ENCODE peak calls at places on chromosomes 6 and 20, in nine cellular contexts. One of them, this sample, is unnamed.

GRCh38 chr6:90219168-90219985 is 77.3 kb downstream of the BACH2 start:
- DNase-seq in BJ: peak
- DNase-seq in cardiac fibroblast: peak
- DNase-seq in CD4-positive, CD25-positive, alpha-beta regulatory T cell: no peak
- DNase-seq in H7: no peak
- DNase-seq in CD8-positive, alpha-beta memory T cell: no peak
- DNase-seq in A549: no peak
- DNase-seq in DND-41: peak
- DNase-seq in CD8-positive, alpha-beta T cell: no peak
- DNase-seq in this sample: peak

GRCh38 chr6:37083243-37084138 is 78.0 kb downstream of the FGD2 start:
- DNase-seq in CD8-positive, alpha-beta memory T cell: no peak
- DNase-seq in CD4-positive, CD25-positive, alpha-beta regulatory T cell: no peak
- DNase-seq in DND-41: no peak
- DNase-seq in H7: no peak
- DNase-seq in CD8-positive, alpha-beta T cell: no peak
- DNase-seq in A549: no peak
- DNase-seq in cardiac fibroblast: peak
- DNase-seq in BJ: peak
- DNase-seq in this sample: no peak

GRCh38 chr6:53799340-53799739 is 4.5 kb downstream of the LRRC1 start:
- DNase-seq in CD4-positive, CD25-positive, alpha-beta regulatory T cell: no peak
- DNase-seq in BJ: no peak
- DNase-seq in H7: no peak
- DNase-seq in cardiac fibroblast: no peak
- DNase-seq in DND-41: no peak
- DNase-seq in A549: no peak
- DNase-seq in CD8-positive, alpha-beta memory T cell: no peak
- DNase-seq in CD8-positive, alpha-beta T cell: no peak
- DNase-seq in this sample: no peak

GRCh38 chr6:20173833-20174796 is 38.2 kb downstream of the MBOAT1 start:
- DNase-seq in A549: no peak
- DNase-seq in cardiac fibroblast: no peak
- DNase-seq in CD8-positive, alpha-beta memory T cell: no peak
- DNase-seq in CD8-positive, alpha-beta T cell: no peak
- DNase-seq in H7: no peak
- DNase-seq in BJ: no peak
- DNase-seq in DND-41: peak
- DNase-seq in CD4-positive, CD25-positive, alpha-beta regulatory T cell: peak
- DNase-seq in this sample: no peak

GRCh38 chr6:110528051-110528929 is 51.9 kb upstream of the SLC22A16 start:
- DNase-seq in cardiac fibroblast: peak
- DNase-seq in CD4-positive, CD25-positive, alpha-beta regulatory T cell: peak
- DNase-seq in CD8-positive, alpha-beta T cell: peak
- DNase-seq in CD8-positive, alpha-beta memory T cell: peak
- DNase-seq in BJ: peak
- DNase-seq in DND-41: peak
- DNase-seq in A549: peak
- DNase-seq in H7: peak
- DNase-seq in this sample: peak

GRCh38 chr20:1809121-1809520 is 86.1 kb upstream of the SIRPA start:
- DNase-seq in CD8-positive, alpha-beta memory T cell: no peak
- DNase-seq in BJ: peak
- DNase-seq in CD8-positive, alpha-beta T cell: no peak
- DNase-seq in H7: no peak
- DNase-seq in CD4-positive, CD25-positive, alpha-beta regulatory T cell: no peak
- DNase-seq in cardiac fibroblast: peak
- DNase-seq in A549: peak
- DNase-seq in DND-41: no peak
- DNase-seq in this sample: no peak

GRCh38 chr6:31922942-31923341 is 4.6 kb upstream of the C2 start:
- DNase-seq in CD8-positive, alpha-beta memory T cell: no peak
- DNase-seq in CD8-positive, alpha-beta T cell: no peak
- DNase-seq in cardiac fibroblast: no peak
- DNase-seq in DND-41: peak
- DNase-seq in CD4-positive, CD25-positive, alpha-beta regulatory T cell: peak
- DNase-seq in A549: no peak
- DNase-seq in BJ: no peak
- DNase-seq in H7: peak
- DNase-seq in this sample: no peak

GRCh38 chr6:108277831-108278230 is 17.0 kb upstream of the SNX3 start:
- DNase-seq in cardiac fibroblast: no peak
- DNase-seq in DND-41: no peak
- DNase-seq in A549: no peak
- DNase-seq in CD8-positive, alpha-beta memory T cell: no peak
- DNase-seq in H7: no peak
- DNase-seq in CD8-positive, alpha-beta T cell: no peak
- DNase-seq in BJ: no peak
- DNase-seq in CD4-positive, CD25-positive, alpha-beta regulatory T cell: no peak
- DNase-seq in this sample: no peak

GRCh38 chr20:1868856-1869255 is 26.4 kb upstream of the SIRPA start:
- DNase-seq in H7: no peak
- DNase-seq in cardiac fibroblast: peak
- DNase-seq in CD4-positive, CD25-positive, alpha-beta regulatory T cell: no peak
- DNase-seq in DND-41: no peak
- DNase-seq in CD8-positive, alpha-beta T cell: no peak
- DNase-seq in BJ: no peak
- DNase-seq in A549: no peak
- DNase-seq in CD8-positive, alpha-beta memory T cell: no peak
- DNase-seq in this sample: no peak

GRCh38 chr6:12927746-12928145 is 211.2 kb downstream of the PHACTR1 start:
- DNase-seq in CD4-positive, CD25-positive, alpha-beta regulatory T cell: no peak
- DNase-seq in A549: no peak
- DNase-seq in H7: no peak
- DNase-seq in DND-41: no peak
- DNase-seq in BJ: no peak
- DNase-seq in CD8-positive, alpha-beta T cell: no peak
- DNase-seq in cardiac fibroblast: no peak
- DNase-seq in CD8-positive, alpha-beta memory T cell: no peak
- DNase-seq in this sample: no peak

GRCh38 chr6:154383273-154383672 is 26.7 kb upstream of the IPCEF1 start:
- DNase-seq in A549: no peak
- DNase-seq in CD8-positive, alpha-beta T cell: no peak
- DNase-seq in H7: no peak
- DNase-seq in cardiac fibroblast: no peak
- DNase-seq in DND-41: no peak
- DNase-seq in BJ: no peak
- DNase-seq in CD4-positive, CD25-positive, alpha-beta regulatory T cell: no peak
- DNase-seq in CD8-positive, alpha-beta memory T cell: no peak
- DNase-seq in this sample: no peak

GRCh38 chr6:80742481-80742880 is 636.0 kb downstream of the BCKDHB start:
- DNase-seq in H7: no peak
- DNase-seq in CD8-positive, alpha-beta T cell: no peak
- DNase-seq in CD8-positive, alpha-beta memory T cell: no peak
- DNase-seq in BJ: no peak
- DNase-seq in DND-41: peak
- DNase-seq in cardiac fibroblast: peak
- DNase-seq in CD4-positive, CD25-positive, alpha-beta regulatory T cell: no peak
- DNase-seq in A549: no peak
- DNase-seq in this sample: peak

GRCh38 chr6:7894272-7895124 is 16.1 kb downstream of the TXNDC5 start:
- DNase-seq in cardiac fibroblast: no peak
- DNase-seq in DND-41: no peak
- DNase-seq in CD8-positive, alpha-beta T cell: no peak
- DNase-seq in A549: no peak
- DNase-seq in CD4-positive, CD25-positive, alpha-beta regulatory T cell: no peak
- DNase-seq in H7: no peak
- DNase-seq in CD8-positive, alpha-beta memory T cell: no peak
- DNase-seq in BJ: no peak
- DNase-seq in this sample: no peak

GRCh38 chr6:137341721-137342195 is 122.6 kb upstream of the IFNGR1 start:
- DNase-seq in cardiac fibroblast: peak
- DNase-seq in CD8-positive, alpha-beta memory T cell: peak
- DNase-seq in DND-41: peak
- DNase-seq in CD8-positive, alpha-beta T cell: peak
- DNase-seq in CD4-positive, CD25-positive, alpha-beta regulatory T cell: peak
- DNase-seq in BJ: no peak
- DNase-seq in A549: peak
- DNase-seq in H7: peak
- DNase-seq in this sample: no peak

GRCh38 chr6:24686408-24686807 is 19.5 kb downstream of the ACOT13 start:
- DNase-seq in CD8-positive, alpha-beta memory T cell: no peak
- DNase-seq in CD8-positive, alpha-beta T cell: no peak
- DNase-seq in CD4-positive, CD25-positive, alpha-beta regulatory T cell: no peak
- DNase-seq in H7: no peak
- DNase-seq in DND-41: no peak
- DNase-seq in cardiac fibroblast: no peak
- DNase-seq in A549: no peak
- DNase-seq in BJ: no peak
- DNase-seq in this sample: no peak

GRCh38 chr20:58753267-58753928 is 60.8 kb downstream of the NPEPL1 start:
- DNase-seq in A549: no peak
- DNase-seq in BJ: no peak
- DNase-seq in CD8-positive, alpha-beta T cell: no peak
- DNase-seq in CD4-positive, CD25-positive, alpha-beta regulatory T cell: no peak
- DNase-seq in H7: peak
- DNase-seq in DND-41: no peak
- DNase-seq in cardiac fibroblast: no peak
- DNase-seq in CD8-positive, alpha-beta memory T cell: no peak
- DNase-seq in this sample: no peak

GRCh38 chr6:142871910-142872331 is 73.1 kb downstream of the HIVEP2 start:
- DNase-seq in CD4-positive, CD25-positive, alpha-beta regulatory T cell: peak
- DNase-seq in cardiac fibroblast: peak
- DNase-seq in CD8-positive, alpha-beta memory T cell: peak
- DNase-seq in A549: no peak
- DNase-seq in DND-41: peak
- DNase-seq in CD8-positive, alpha-beta T cell: peak
- DNase-seq in BJ: peak
- DNase-seq in H7: no peak
- DNase-seq in this sample: peak

GRCh38 chr6:155628315-155628714 is 172.7 kb upstream of the NOX3 start:
- DNase-seq in BJ: no peak
- DNase-seq in DND-41: no peak
- DNase-seq in CD4-positive, CD25-positive, alpha-beta regulatory T cell: peak
- DNase-seq in H7: no peak
- DNase-seq in cardiac fibroblast: no peak
- DNase-seq in CD8-positive, alpha-beta memory T cell: no peak
- DNase-seq in A549: no peak
- DNase-seq in CD8-positive, alpha-beta T cell: no peak
- DNase-seq in this sample: no peak

GRCh38 chr6:139640453-139640852 is 266.0 kb upstream of the CITED2 start:
- DNase-seq in CD4-positive, CD25-positive, alpha-beta regulatory T cell: no peak
- DNase-seq in CD8-positive, alpha-beta T cell: no peak
- DNase-seq in DND-41: no peak
- DNase-seq in CD8-positive, alpha-beta memory T cell: no peak
- DNase-seq in H7: no peak
- DNase-seq in cardiac fibroblast: no peak
- DNase-seq in BJ: no peak
- DNase-seq in A549: no peak
- DNase-seq in this sample: no peak

DNA sequence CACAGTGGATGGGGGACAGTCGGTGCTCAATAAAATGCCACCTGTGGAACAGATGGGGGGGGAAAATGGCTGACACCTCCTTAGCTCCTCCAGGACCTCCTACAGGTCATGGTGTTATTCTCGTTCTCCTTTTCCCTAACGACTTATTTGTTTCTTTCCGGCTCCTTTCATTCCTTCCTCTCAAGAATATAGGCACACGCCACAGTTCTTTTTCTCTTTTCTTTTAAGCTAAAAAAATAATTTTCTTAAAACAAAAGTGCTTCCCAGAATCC is 1.4 kb upstream of the RNASET2 start:
- DNase-seq in CD8-positive, alpha-beta memory T cell: no peak
- DNase-seq in CD8-positive, alpha-beta T cell: no peak
- DNase-seq in CD4-positive, CD25-positive, alpha-beta regulatory T cell: no peak
- DNase-seq in H7: no peak
- DNase-seq in DND-41: no peak
- DNase-seq in cardiac fibroblast: no peak
- DNase-seq in BJ: no peak
- DNase-seq in A549: no peak
- DNase-seq in this sample: no peak
- H3K4me3 ChIP-seq in CD8-positive, alpha-beta memory T cell: peak
- H3K4me3 ChIP-seq in CD8-positive, alpha-beta T cell: peak
- H3K4me3 ChIP-seq in CD4-positive, CD25-positive, alpha-beta regulatory T cell: peak
- H3K4me3 ChIP-seq in H7: no peak
- H3K4me3 ChIP-seq in DND-41: no peak
- H3K4me3 ChIP-seq in cardiac fibroblast: no peak
- H3K4me3 ChIP-seq in BJ: no peak
- H3K4me3 ChIP-seq in A549: no peak
- H3K4me3 ChIP-seq in this sample: no peak

GRCh38 chr6:30727920-30728605 is 7.9 kb downstream of the TUBB start:
- DNase-seq in DND-41: peak
- DNase-seq in CD8-positive, alpha-beta T cell: no peak
- DNase-seq in CD4-positive, CD25-positive, alpha-beta regulatory T cell: no peak
- DNase-seq in H7: peak
- DNase-seq in CD8-positive, alpha-beta memory T cell: no peak
- DNase-seq in cardiac fibroblast: peak
- DNase-seq in BJ: no peak
- DNase-seq in A549: no peak
- DNase-seq in this sample: no peak
- H3K4me3 ChIP-seq in DND-41: no peak
- H3K4me3 ChIP-seq in CD8-positive, alpha-beta T cell: no peak
- H3K4me3 ChIP-seq in CD4-positive, CD25-positive, alpha-beta regulatory T cell: no peak
- H3K4me3 ChIP-seq in H7: no peak
- H3K4me3 ChIP-seq in CD8-positive, alpha-beta memory T cell: no peak
- H3K4me3 ChIP-seq in cardiac fibroblast: no peak
- H3K4me3 ChIP-seq in BJ: no peak
- H3K4me3 ChIP-seq in A549: no peak
- H3K4me3 ChIP-seq in this sample: no peak

GRCh38 chr20:19658137-19658536 is 99.9 kb upstream of the RIN2 start:
- DNase-seq in H7: no peak
- DNase-seq in CD8-positive, alpha-beta memory T cell: no peak
- DNase-seq in BJ: no peak
- DNase-seq in DND-41: no peak
- DNase-seq in CD4-positive, CD25-positive, alpha-beta regulatory T cell: no peak
- DNase-seq in CD8-positive, alpha-beta T cell: no peak
- DNase-seq in A549: no peak
- DNase-seq in cardiac fibroblast: no peak
- DNase-seq in this sample: no peak
- H3K4me3 ChIP-seq in H7: no peak
- H3K4me3 ChIP-seq in CD8-positive, alpha-beta memory T cell: no peak
- H3K4me3 ChIP-seq in BJ: no peak
- H3K4me3 ChIP-seq in DND-41: no peak
- H3K4me3 ChIP-seq in CD4-positive, CD25-positive, alpha-beta regulatory T cell: no peak
- H3K4me3 ChIP-seq in CD8-positive, alpha-beta T cell: no peak
- H3K4me3 ChIP-seq in A549: no peak
- H3K4me3 ChIP-seq in cardiac fibroblast: no peak
- H3K4me3 ChIP-seq in this sample: no peak

DNA sequence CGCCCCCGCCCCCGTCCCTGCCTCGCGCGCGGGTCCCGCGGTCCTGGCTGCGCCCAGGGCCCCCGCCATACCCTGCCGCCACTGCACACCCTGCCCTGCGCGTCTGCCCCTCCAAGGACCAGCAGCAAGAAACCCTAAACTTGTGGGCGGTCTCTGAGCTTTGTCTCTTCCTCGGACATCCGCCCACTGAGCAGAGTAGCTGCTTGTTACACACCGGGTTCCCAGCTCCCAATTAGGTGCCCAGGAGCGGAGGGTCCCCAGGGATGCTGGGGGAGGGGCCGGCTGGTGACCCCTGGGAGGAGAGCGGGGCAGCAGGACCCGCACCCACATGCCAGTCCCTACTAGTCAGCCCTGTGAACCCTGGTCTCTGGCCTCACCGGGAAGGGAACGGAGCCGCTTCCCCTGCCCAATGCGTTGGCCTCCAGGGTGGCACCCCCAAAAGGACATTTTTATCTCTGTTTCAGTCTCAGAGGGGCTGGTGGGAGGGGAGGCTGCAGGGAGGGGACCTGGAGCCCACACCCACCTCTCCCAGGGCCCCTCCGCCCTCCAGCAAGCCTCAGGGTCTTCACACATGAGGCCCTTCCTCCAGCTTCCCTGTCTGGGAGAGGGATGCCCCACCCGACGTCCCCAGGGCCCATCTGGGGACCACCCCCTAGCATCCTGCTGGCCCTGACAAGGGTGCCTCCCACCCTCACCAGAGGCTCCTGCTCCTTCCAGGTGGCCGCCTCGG is 10.5 kb downstream of the STMN3 start:
- DNase-seq in A549: no peak
- DNase-seq in DND-41: no peak
- DNase-seq in BJ: no peak
- DNase-seq in cardiac fibroblast: no peak
- DNase-seq in CD4-positive, CD25-positive, alpha-beta regulatory T cell: no peak
- DNase-seq in CD8-positive, alpha-beta T cell: no peak
- DNase-seq in CD8-positive, alpha-beta memory T cell: no peak
- DNase-seq in H7: peak
- DNase-seq in this sample: no peak
- H3K4me3 ChIP-seq in A549: peak
- H3K4me3 ChIP-seq in DND-41: no peak
- H3K4me3 ChIP-seq in BJ: peak
- H3K4me3 ChIP-seq in cardiac fibroblast: no peak
- H3K4me3 ChIP-seq in CD4-positive, CD25-positive, alpha-beta regulatory T cell: no peak
- H3K4me3 ChIP-seq in CD8-positive, alpha-beta T cell: peak
- H3K4me3 ChIP-seq in CD8-positive, alpha-beta memory T cell: no peak
- H3K4me3 ChIP-seq in H7: peak
- H3K4me3 ChIP-seq in this sample: peak

This sample was measured in retinal pigment epithelial cell.